ENCODE peak calls at places on chromosomes 16 and 17, in four cellular contexts. N is CD8-positive, alpha-beta T cell; C is H7; V is CD8-positive, alpha-beta memory T cell. Y is an unnamed sample.

GRCh38 chr16:66357523-66357928 is 9.0 kb upstream of the CDH5 start:
- DNase-seq in C (peak; percentile 89), V (peak; percentile 8), N (no peak), Y (peak; percentile 11)

GRCh38 chr17:17098426-17099035 is 56.3 kb downstream of the MPRIP start:
- DNase-seq in C (no peak), V (no peak), N (no peak), Y (no peak)

GRCh38 chr17:72273301-72274056 is 152.7 kb downstream of the SOX9 start:
- DNase-seq in N (no peak), C (no peak), V (no peak), Y (no peak)

GRCh38 chr16:88759245-88759975 is 25.6 kb downstream of the PIEZO1 start:
- DNase-seq in N (peak; percentile 53), C (peak; percentile 94), V (no peak), Y (peak; percentile 40)

GRCh38 chr16:2942045-2942444 is 22.0 kb upstream of the KREMEN2 start:
- DNase-seq in C (no peak), V (no peak), N (no peak), Y (no peak)

GRCh38 chr17:68061512-68062313 is 26.2 kb downstream of the KPNA2 start:
- DNase-seq in C (no peak), N (no peak), V (no peak), Y (no peak)

GRCh38 chr16:54163197-54163843 is 123.3 kb downstream of the IRX3 start:
- DNase-seq in N (no peak), V (no peak), C (no peak), Y (no peak)

GRCh38 chr17:62968445-62968923 is 2.4 kb downstream of the TANC2 start:
- DNase-seq in V (peak; percentile 73), C (peak; percentile 81), N (peak; percentile 50), Y (peak; percentile 64)

GRCh38 chr17:35256629-35257028 is 13.8 kb downstream of the SLFN5 start:
- DNase-seq in C (peak; percentile 19), V (peak; percentile 20), N (no peak), Y (no peak)

GRCh38 chr16:2224183-2224486 is 744 bp downstream of the E4F1 start:
- DNase-seq in C (no peak), V (no peak), N (no peak), Y (no peak)

GRCh38 chr17:63247706-63248105 is 198.4 kb downstream of the CYB561 start:
- DNase-seq in V (no peak), N (no peak), C (no peak), Y (no peak)

GRCh38 chr17:43588121-43588520 is 42.0 kb upstream of the ETV4 start:
- DNase-seq in V (no peak), N (no peak), C (no peak), Y (no peak)

GRCh38 chr16:14961405-14962186 is 13.2 kb upstream of the PDXDC1 start:
- DNase-seq in N (no peak), V (no peak), C (no peak), Y (no peak)

GRCh38 chr16:67449739-67450138 is 18.8 kb downstream of the HSD11B2 start:
- DNase-seq in V (no peak), N (no peak), C (no peak), Y (no peak)

GRCh38 chr17:82632461-82632860 is 15.8 kb downstream of the WDR45B start:
- DNase-seq in N (no peak), V (no peak), C (no peak), Y (no peak)

GRCh38 chr17:47990962-47991731 is 20.2 kb downstream of the CDK5RAP3 start:
- DNase-seq in V (no peak), N (no peak), C (peak; percentile 89), Y (no peak)

GRCh38 chr17:36923814-36924221 is 13.5 kb upstream of the LHX1 start:
- DNase-seq in C (no peak), N (no peak), V (no peak), Y (no peak)

DNA sequence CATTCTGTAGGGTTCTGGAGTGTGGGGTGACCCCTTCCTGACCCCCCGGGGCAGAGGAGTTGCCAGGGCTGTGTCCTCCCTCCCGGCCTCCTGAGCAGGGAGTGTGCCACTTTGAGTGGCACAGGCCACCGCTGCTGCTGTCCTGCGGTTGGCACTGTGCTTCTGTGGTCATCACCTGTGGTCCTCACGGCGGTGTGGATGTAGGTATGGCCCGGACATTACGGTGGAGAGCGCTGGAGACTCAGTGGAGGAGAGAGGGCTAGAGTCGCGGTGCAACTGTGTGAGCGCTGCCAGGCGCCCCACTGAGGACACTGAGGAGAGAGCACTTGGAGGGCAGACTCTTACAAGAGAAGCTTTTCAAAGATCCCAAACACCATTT is 39.1 kb downstream of the PGS1 start:
- DNase-seq in C (no peak), N (no peak), V (no peak), Y (no peak)
- H3K4me3 ChIP-seq in C (no peak overlapping the region), N (no peak overlapping the region), V (no peak overlapping the region), Y (no peak overlapping the region)

GRCh38 chr16:21301895-21302291 is 23.8 kb upstream of the CRYM start:
- DNase-seq in N (no peak), V (no peak), C (no peak), Y (no peak)

GRCh38 chr16:21302454-21302853 is 24.4 kb upstream of the CRYM start:
- DNase-seq in C (peak; percentile 51), N (no peak), V (no peak), Y (no peak)

GRCh38 chr16:21302898-21303528 is 24.9 kb upstream of the CRYM start:
- DNase-seq in V (no peak), C (no peak), N (no peak), Y (no peak)

GRCh38 chr16:21300309-21301167 is 22.4 kb upstream of the CRYM start:
- DNase-seq in V (no peak), C (peak; percentile 86), N (peak; percentile 23), Y (peak; percentile 59)

GRCh38 chr16:21301168-21301894 is 23.2 kb upstream of the CRYM start:
- DNase-seq in V (peak; percentile 5), C (peak; percentile 91), N (peak; percentile 11), Y (peak; percentile 17)
- H3K27me3 ChIP-seq in V (no peaks in the 10 kb centered on the region), C (peaks cover 44% of the 10 kb centered on the region), N (no peaks in the 10 kb centered on the region), Y (no peaks in the 10 kb centered on the region)

DNA sequence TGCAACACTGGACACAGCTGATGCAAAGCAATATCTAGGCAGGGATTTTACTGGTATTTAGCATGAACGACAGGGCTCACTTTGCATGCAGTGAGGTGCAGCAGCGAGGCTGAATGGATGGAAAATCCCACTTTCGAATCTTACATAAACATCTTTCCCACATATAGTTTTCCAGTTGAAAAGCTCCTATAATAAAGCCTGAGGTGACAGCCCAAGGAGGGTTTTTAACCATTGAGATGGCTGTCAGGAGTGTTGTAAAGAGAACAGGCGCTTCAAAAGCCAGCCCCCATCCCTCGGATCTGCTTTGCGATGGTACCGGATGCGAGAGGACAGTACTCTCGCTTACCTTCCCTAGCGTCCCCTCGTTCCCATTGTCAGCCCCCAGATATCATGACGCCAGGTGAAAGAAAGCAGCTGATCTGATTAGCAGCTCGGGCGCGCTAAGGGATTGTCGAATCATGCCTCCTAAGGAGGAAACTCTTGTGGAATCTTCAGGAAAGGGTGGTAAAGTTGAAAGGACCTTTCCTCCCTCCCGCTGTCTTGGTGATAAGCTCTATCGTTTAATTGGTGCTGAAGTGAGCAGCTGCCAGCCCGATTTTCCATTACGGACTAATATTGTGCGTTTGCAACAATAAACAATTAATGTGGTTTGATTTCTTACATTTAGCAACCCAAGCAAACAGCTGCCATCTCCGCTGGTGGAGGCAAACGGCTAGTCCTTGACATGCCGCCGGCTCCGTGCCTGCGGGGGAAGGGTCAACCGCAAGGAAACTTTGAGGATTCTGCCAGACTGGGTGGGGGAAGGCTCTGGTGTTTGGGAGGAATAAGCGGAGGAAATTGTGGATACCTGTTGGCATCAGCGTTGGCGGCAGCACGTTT is 1.8 kb downstream of the CDH8 start:
- DNase-seq in C (peak; percentile 25), N (no peak), V (no peak), Y (no peak)
- H3K4me3 ChIP-seq in C (peak overlapping the region; percentile 57), N (no peak overlapping the region), V (no peak overlapping the region), Y (no peak overlapping the region)

GRCh38 chr17:21459536-21459935 is 83.4 kb downstream of the KCNJ12 start:
- DNase-seq in C (no peak), V (no peak), N (no peak), Y (no peak)

GRCh38 chr17:21460358-21460757 is 84.2 kb downstream of the KCNJ12 start:
- DNase-seq in C (no peak), N (no peak), V (no peak), Y (no peak)

GRCh38 chr17:21455761-21456160 is 79.6 kb downstream of the KCNJ12 start:
- DNase-seq in N (no peak), C (peak; percentile 10), V (no peak), Y (no peak)

GRCh38 chr17:21457051-21458026 is 81.2 kb downstream of the KCNJ12 start:
- DNase-seq in V (peak; percentile 93), N (peak; percentile 90), C (peak; percentile 99), Y (peak; percentile 95)

DNA sequence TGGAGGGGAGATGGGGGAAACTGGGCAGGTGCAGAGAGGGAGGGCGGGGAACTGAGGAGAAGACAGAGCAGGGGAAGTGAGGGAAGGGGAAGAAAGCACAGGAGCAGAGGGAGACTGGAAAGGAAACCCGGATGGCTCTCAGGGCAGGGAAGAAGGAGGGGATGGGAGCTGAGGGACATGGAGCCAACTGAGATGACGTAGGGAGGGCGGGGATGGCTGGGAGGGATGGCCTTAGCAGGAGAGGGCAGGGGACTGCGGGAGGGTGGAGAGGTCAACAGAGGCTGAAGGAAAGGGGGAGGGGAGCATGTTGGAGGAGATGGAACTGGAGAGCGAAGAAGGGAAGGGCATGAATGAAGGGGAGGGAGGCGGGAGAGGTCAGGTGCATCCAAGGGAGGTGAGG is 81.9 kb downstream of the KCNJ12 start:
- DNase-seq in C (peak; percentile 79), N (no peak), V (no peak), Y (no peak)
- H3K27me3 ChIP-seq in C (peaks cover 12% of the 10 kb centered on the region), N (no peaks in the 10 kb centered on the region), V (no peaks in the 10 kb centered on the region), Y (no peaks in the 10 kb centered on the region)

DNA sequence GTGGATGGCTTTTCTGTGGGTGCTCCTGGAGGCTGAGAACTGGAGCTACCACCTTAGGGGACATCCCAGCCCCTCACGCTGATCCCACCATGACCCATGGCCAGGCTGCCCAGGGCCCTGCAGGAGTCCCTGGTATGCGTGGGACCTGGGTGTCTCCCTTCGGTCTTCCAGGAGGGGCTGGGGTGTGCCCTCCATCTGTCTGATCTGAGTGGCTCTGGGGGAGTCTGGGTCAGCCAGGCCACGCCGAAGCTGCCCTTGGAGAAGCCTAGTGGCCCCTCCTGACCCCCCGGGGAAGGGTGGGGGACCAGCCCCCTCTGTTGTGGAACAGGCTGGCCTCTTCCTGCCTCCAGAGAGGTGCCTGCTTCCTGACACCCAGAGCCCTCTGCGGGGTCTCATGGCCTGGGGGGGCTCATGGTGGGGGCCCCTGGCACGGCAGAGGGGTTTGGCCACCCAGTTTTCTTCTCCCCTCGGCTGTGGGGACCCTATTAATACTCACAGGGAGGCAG is 10.7 kb downstream of the BAIAP2 start:
- DNase-seq in N (no peak), C (no peak), V (no peak), Y (no peak)
- H3K4me3 ChIP-seq in N (no peak overlapping the region), C (no peak overlapping the region), V (no peak overlapping the region), Y (no peak overlapping the region)

GRCh38 chr16:84650062-84650991 is 2.0 kb downstream of the KLHL36 start:
- DNase-seq in V (no peak), N (no peak), C (no peak), Y (no peak)

GRCh38 chr16:84648595-84649510 is 542 bp downstream of the KLHL36 start:
- DNase-seq in C (peak; percentile 94), N (peak; percentile 41), V (peak; percentile 42), Y (peak; percentile 34)

GRCh38 chr16:84649511-84649861 is 1.2 kb downstream of the KLHL36 start:
- DNase-seq in C (no peak), N (no peak), V (no peak), Y (no peak)

GRCh38 chr16:84643677-84644076 is 4.6 kb upstream of the KLHL36 start:
- DNase-seq in V (no peak), C (no peak), N (no peak), Y (no peak)

GRCh38 chr16:84647830-84648594 is at the start of gene KLHL36:
- DNase-seq in N (peak; percentile 69), V (peak; percentile 75), C (peak; percentile 97), Y (peak; percentile 70)
- H3K27me3 ChIP-seq in N (no peaks in the 10 kb centered on the region), V (no peaks in the 10 kb centered on the region), C (peaks cover 5% of the 10 kb centered on the region), Y (no peaks in the 10 kb centered on the region)

Y was measured in naive thymus-derived CD4-positive, alpha-beta T cell.